ENCODE peak calls at places on chromosomes 13 and 19, in ten cellular contexts. One of them, this sample, is unnamed.

GRCh38 chr19:29013325-29013724 is 199.6 kb downstream of the UQCRFS1 start:
- DNase-seq in NCI-H345: no peak
- DNase-seq in mucosa of descending colon: no peak
- DNase-seq in uterus: no peak
- DNase-seq in HFF-Myc: no peak
- DNase-seq in epithelial cell of esophagus: no peak
- DNase-seq in cardiac muscle cell: no peak
- DNase-seq in nucleus accumbens: no peak
- DNase-seq in T-helper 9 cell: no peak
- DNase-seq in effector memory CD4-positive, alpha-beta T cell: no peak
- DNase-seq in this sample: no peak

GRCh38 chr13:65551208-65551607 is 1678.9 kb downstream of the PCDH9 start:
- DNase-seq in NCI-H345: no peak
- DNase-seq in mucosa of descending colon: no peak
- DNase-seq in uterus: no peak
- DNase-seq in HFF-Myc: no peak
- DNase-seq in epithelial cell of esophagus: no peak
- DNase-seq in cardiac muscle cell: no peak
- DNase-seq in nucleus accumbens: no peak
- DNase-seq in T-helper 9 cell: no peak
- DNase-seq in effector memory CD4-positive, alpha-beta T cell: no peak
- DNase-seq in this sample: no peak

GRCh38 chr13:97439196-97439595 is 5.2 kb downstream of the RAP2A start:
- DNase-seq in NCI-H345: no peak
- DNase-seq in mucosa of descending colon: no peak
- DNase-seq in uterus: no peak
- DNase-seq in HFF-Myc: no peak
- DNase-seq in epithelial cell of esophagus: no peak
- DNase-seq in cardiac muscle cell: peak
- DNase-seq in nucleus accumbens: no peak
- DNase-seq in T-helper 9 cell: no peak
- DNase-seq in effector memory CD4-positive, alpha-beta T cell: no peak
- DNase-seq in this sample: no peak

GRCh38 chr13:29474991-29475390 is 120.5 kb downstream of the SLC7A1 start:
- DNase-seq in NCI-H345: no peak
- DNase-seq in mucosa of descending colon: no peak
- DNase-seq in uterus: no peak
- DNase-seq in HFF-Myc: peak
- DNase-seq in epithelial cell of esophagus: peak
- DNase-seq in cardiac muscle cell: peak
- DNase-seq in nucleus accumbens: no peak
- DNase-seq in T-helper 9 cell: no peak
- DNase-seq in effector memory CD4-positive, alpha-beta T cell: no peak
- DNase-seq in this sample: no peak

GRCh38 chr13:69997061-69997460 is 110.6 kb upstream of the ATXN8OS start:
- DNase-seq in NCI-H345: no peak
- DNase-seq in mucosa of descending colon: no peak
- DNase-seq in uterus: no peak
- DNase-seq in HFF-Myc: no peak
- DNase-seq in epithelial cell of esophagus: no peak
- DNase-seq in cardiac muscle cell: no peak
- DNase-seq in nucleus accumbens: no peak
- DNase-seq in T-helper 9 cell: no peak
- DNase-seq in effector memory CD4-positive, alpha-beta T cell: no peak
- DNase-seq in this sample: no peak

GRCh38 chr19:10612515-10613119 is 12.7 kb upstream of the SLC44A2 start:
- DNase-seq in NCI-H345: no peak
- DNase-seq in mucosa of descending colon: peak
- DNase-seq in uterus: peak
- DNase-seq in HFF-Myc: no peak
- DNase-seq in epithelial cell of esophagus: no peak
- DNase-seq in cardiac muscle cell: no peak
- DNase-seq in nucleus accumbens: peak
- DNase-seq in T-helper 9 cell: no peak
- DNase-seq in effector memory CD4-positive, alpha-beta T cell: no peak
- DNase-seq in this sample: peak

GRCh38 chr13:61410669-61411297 is 4.9 kb downstream of the PCDH20 start:
- DNase-seq in NCI-H345: peak
- DNase-seq in mucosa of descending colon: no peak
- DNase-seq in uterus: no peak
- DNase-seq in HFF-Myc: no peak
- DNase-seq in epithelial cell of esophagus: peak
- DNase-seq in cardiac muscle cell: peak
- DNase-seq in nucleus accumbens: no peak
- DNase-seq in T-helper 9 cell: no peak
- DNase-seq in effector memory CD4-positive, alpha-beta T cell: no peak
- DNase-seq in this sample: no peak

GRCh38 chr19:6220385-6221191 is 59.2 kb downstream of the MLLT1 start:
- DNase-seq in NCI-H345: no peak
- DNase-seq in mucosa of descending colon: no peak
- DNase-seq in uterus: peak
- DNase-seq in HFF-Myc: no peak
- DNase-seq in epithelial cell of esophagus: peak
- DNase-seq in cardiac muscle cell: peak
- DNase-seq in nucleus accumbens: no peak
- DNase-seq in T-helper 9 cell: no peak
- DNase-seq in effector memory CD4-positive, alpha-beta T cell: no peak
- DNase-seq in this sample: peak

GRCh38 chr13:51585696-51586095 is 1.4 kb downstream of the WDFY2 start:
- DNase-seq in NCI-H345: no peak
- DNase-seq in mucosa of descending colon: no peak
- DNase-seq in uterus: no peak
- DNase-seq in HFF-Myc: no peak
- DNase-seq in epithelial cell of esophagus: peak
- DNase-seq in cardiac muscle cell: peak
- DNase-seq in nucleus accumbens: no peak
- DNase-seq in T-helper 9 cell: no peak
- DNase-seq in effector memory CD4-positive, alpha-beta T cell: no peak
- DNase-seq in this sample: no peak

GRCh38 chr19:38721977-38722773 is 22.1 kb downstream of the CAPN12 start:
- DNase-seq in NCI-H345: no peak
- DNase-seq in mucosa of descending colon: no peak
- DNase-seq in uterus: no peak
- DNase-seq in HFF-Myc: no peak
- DNase-seq in epithelial cell of esophagus: no peak
- DNase-seq in cardiac muscle cell: peak
- DNase-seq in nucleus accumbens: peak
- DNase-seq in T-helper 9 cell: no peak
- DNase-seq in effector memory CD4-positive, alpha-beta T cell: no peak
- DNase-seq in this sample: peak

GRCh38 chr19:28482221-28482620 is 730.7 kb downstream of the UQCRFS1 start:
- DNase-seq in NCI-H345: peak
- DNase-seq in mucosa of descending colon: no peak
- DNase-seq in uterus: no peak
- DNase-seq in HFF-Myc: no peak
- DNase-seq in epithelial cell of esophagus: peak
- DNase-seq in cardiac muscle cell: no peak
- DNase-seq in nucleus accumbens: no peak
- DNase-seq in T-helper 9 cell: no peak
- DNase-seq in effector memory CD4-positive, alpha-beta T cell: no peak
- DNase-seq in this sample: no peak

GRCh38 chr13:112510002-112510780 is 77.8 kb downstream of the TUBGCP3 start:
- DNase-seq in NCI-H345: peak
- DNase-seq in mucosa of descending colon: no peak
- DNase-seq in uterus: no peak
- DNase-seq in HFF-Myc: peak
- DNase-seq in epithelial cell of esophagus: peak
- DNase-seq in cardiac muscle cell: peak
- DNase-seq in nucleus accumbens: peak
- DNase-seq in T-helper 9 cell: no peak
- DNase-seq in effector memory CD4-positive, alpha-beta T cell: no peak
- DNase-seq in this sample: no peak

GRCh38 chr13:99501952-99502310 is 659 bp downstream of the TM9SF2 start:
- DNase-seq in NCI-H345: no peak
- DNase-seq in mucosa of descending colon: peak
- DNase-seq in uterus: no peak
- DNase-seq in HFF-Myc: no peak
- DNase-seq in epithelial cell of esophagus: peak
- DNase-seq in cardiac muscle cell: peak
- DNase-seq in nucleus accumbens: no peak
- DNase-seq in T-helper 9 cell: peak
- DNase-seq in effector memory CD4-positive, alpha-beta T cell: no peak
- DNase-seq in this sample: no peak